ENCODE peak calls at places on chromosomes 6 and 20, in ten cellular contexts. One of them, this sample, is unnamed.

GRCh38 chr6:142773859-142774258 is 171.1 kb downstream of the HIVEP2 start:
- DNase-seq in OCI-LY7: no peak
- DNase-seq in astrocyte: no peak
- DNase-seq in PC-9: no peak
- DNase-seq in RWPE2: no peak
- DNase-seq in thyroid gland: no peak
- DNase-seq in lower lobe of right lung: no peak
- DNase-seq in fibroblast of lung: no peak
- DNase-seq in breast epithelium: no peak
- DNase-seq in upper lobe of right lung: no peak
- DNase-seq in this sample: no peak

GRCh38 chr20:48659888-48660287 is 167.9 kb downstream of the PREX1 start:
- DNase-seq in OCI-LY7: no peak
- DNase-seq in astrocyte: no peak
- DNase-seq in PC-9: no peak
- DNase-seq in RWPE2: no peak
- DNase-seq in thyroid gland: no peak
- DNase-seq in lower lobe of right lung: no peak
- DNase-seq in fibroblast of lung: no peak
- DNase-seq in breast epithelium: peak; percentile 83
- DNase-seq in upper lobe of right lung: no peak
- DNase-seq in this sample: no peak

GRCh38 chr6:52900536-52900935 is 9.0 kb downstream of the GSTA3 start:
- DNase-seq in OCI-LY7: no peak
- DNase-seq in astrocyte: no peak
- DNase-seq in PC-9: no peak
- DNase-seq in RWPE2: no peak
- DNase-seq in thyroid gland: no peak
- DNase-seq in lower lobe of right lung: no peak
- DNase-seq in fibroblast of lung: no peak
- DNase-seq in breast epithelium: no peak
- DNase-seq in upper lobe of right lung: no peak
- DNase-seq in this sample: no peak

GRCh38 chr6:125668071-125668470 is 81.4 kb upstream of the HEY2 start:
- DNase-seq in OCI-LY7: no peak
- DNase-seq in astrocyte: no peak
- DNase-seq in PC-9: no peak
- DNase-seq in RWPE2: no peak
- DNase-seq in thyroid gland: no peak
- DNase-seq in lower lobe of right lung: no peak
- DNase-seq in fibroblast of lung: no peak
- DNase-seq in breast epithelium: no peak
- DNase-seq in upper lobe of right lung: no peak
- DNase-seq in this sample: no peak

GRCh38 chr6:84575264-84575663 is 189.1 kb downstream of the TBX18 start:
- DNase-seq in OCI-LY7: no peak
- DNase-seq in astrocyte: peak; percentile 78
- DNase-seq in PC-9: no peak
- DNase-seq in RWPE2: no peak
- DNase-seq in thyroid gland: no peak
- DNase-seq in lower lobe of right lung: no peak
- DNase-seq in fibroblast of lung: peak; percentile 81
- DNase-seq in breast epithelium: no peak
- DNase-seq in upper lobe of right lung: no peak
- DNase-seq in this sample: no peak

GRCh38 chr20:9506964-9507369 is 7.4 kb upstream of the LAMP5 start:
- DNase-seq in OCI-LY7: no peak
- DNase-seq in astrocyte: no peak
- DNase-seq in PC-9: no peak
- DNase-seq in RWPE2: peak; percentile 62
- DNase-seq in thyroid gland: no peak
- DNase-seq in lower lobe of right lung: no peak
- DNase-seq in fibroblast of lung: no peak
- DNase-seq in breast epithelium: no peak
- DNase-seq in upper lobe of right lung: no peak
- DNase-seq in this sample: no peak

GRCh38 chr6:166097914-166098522 is 69.6 kb downstream of the TBXT start:
- DNase-seq in OCI-LY7: no peak
- DNase-seq in astrocyte: peak; percentile 47
- DNase-seq in PC-9: peak; percentile 6
- DNase-seq in RWPE2: no peak
- DNase-seq in thyroid gland: peak; percentile 80
- DNase-seq in lower lobe of right lung: peak; percentile 68
- DNase-seq in fibroblast of lung: peak; percentile 61
- DNase-seq in breast epithelium: peak; percentile 62
- DNase-seq in upper lobe of right lung: peak; percentile 85
- DNase-seq in this sample: no peak

GRCh38 chr6:2447318-2447717 is 201.9 kb upstream of the GMDS start:
- DNase-seq in OCI-LY7: no peak
- DNase-seq in astrocyte: no peak
- DNase-seq in PC-9: no peak
- DNase-seq in RWPE2: no peak
- DNase-seq in thyroid gland: no peak
- DNase-seq in lower lobe of right lung: no peak
- DNase-seq in fibroblast of lung: no peak
- DNase-seq in breast epithelium: no peak
- DNase-seq in upper lobe of right lung: no peak
- DNase-seq in this sample: no peak

GRCh38 chr6:146781836-146782235 is 183.1 kb downstream of the ADGB start:
- DNase-seq in OCI-LY7: no peak
- DNase-seq in astrocyte: no peak
- DNase-seq in PC-9: no peak
- DNase-seq in RWPE2: no peak
- DNase-seq in thyroid gland: no peak
- DNase-seq in lower lobe of right lung: no peak
- DNase-seq in fibroblast of lung: no peak
- DNase-seq in breast epithelium: no peak
- DNase-seq in upper lobe of right lung: no peak
- DNase-seq in this sample: no peak

GRCh38 chr6:133193396-133193795 is 47.8 kb upstream of the EYA4 start:
- DNase-seq in OCI-LY7: no peak
- DNase-seq in astrocyte: no peak
- DNase-seq in PC-9: no peak
- DNase-seq in RWPE2: no peak
- DNase-seq in thyroid gland: no peak
- DNase-seq in lower lobe of right lung: no peak
- DNase-seq in fibroblast of lung: peak; percentile 13
- DNase-seq in breast epithelium: no peak
- DNase-seq in upper lobe of right lung: no peak
- DNase-seq in this sample: no peak

GRCh38 chr6:26075063-26075717 is 12.0 kb upstream of the HFE start:
- DNase-seq in OCI-LY7: no peak
- DNase-seq in astrocyte: no peak
- DNase-seq in PC-9: no peak
- DNase-seq in RWPE2: no peak
- DNase-seq in thyroid gland: no peak
- DNase-seq in lower lobe of right lung: no peak
- DNase-seq in fibroblast of lung: no peak
- DNase-seq in breast epithelium: no peak
- DNase-seq in upper lobe of right lung: no peak
- DNase-seq in this sample: no peak

GRCh38 chr20:14882846-14883245 is 545.4 kb upstream of the FLRT3 start:
- DNase-seq in OCI-LY7: no peak
- DNase-seq in astrocyte: no peak
- DNase-seq in PC-9: no peak
- DNase-seq in RWPE2: no peak
- DNase-seq in thyroid gland: no peak
- DNase-seq in lower lobe of right lung: no peak
- DNase-seq in fibroblast of lung: no peak
- DNase-seq in breast epithelium: no peak
- DNase-seq in upper lobe of right lung: no peak
- DNase-seq in this sample: no peak

DNA sequence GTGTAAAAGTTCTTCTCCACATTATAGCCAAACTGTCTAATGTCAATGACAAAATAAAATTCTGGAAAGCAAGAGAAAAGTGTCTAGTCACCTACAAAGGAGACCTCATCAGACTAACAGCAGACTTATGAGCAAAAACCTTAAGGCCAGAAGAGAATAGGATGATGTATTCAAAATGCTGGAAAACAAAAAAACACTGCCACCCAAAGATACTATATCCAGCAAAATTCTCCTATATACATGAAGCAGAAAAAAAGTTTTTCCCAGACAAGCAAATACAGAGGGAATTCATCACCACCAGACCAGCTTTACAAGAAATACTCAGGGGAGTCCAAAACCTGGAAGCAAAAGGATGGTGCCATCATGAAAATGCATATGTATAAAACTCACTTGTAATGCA is 755.6 kb upstream of the CITED2 start:
- DNase-seq in OCI-LY7: no peak
- DNase-seq in astrocyte: no peak
- DNase-seq in PC-9: no peak
- DNase-seq in RWPE2: no peak
- DNase-seq in thyroid gland: no peak
- DNase-seq in lower lobe of right lung: no peak
- DNase-seq in fibroblast of lung: no peak
- DNase-seq in breast epithelium: no peak
- DNase-seq in upper lobe of right lung: no peak
- DNase-seq in this sample: no peak
- H3K9me3 ChIP-seq in OCI-LY7: peaks cover 4% of the 10 kb centered on the region
- H3K9me3 ChIP-seq in astrocyte: peaks cover 4% of the 10 kb centered on the region
- H3K9me3 ChIP-seq in PC-9: peaks cover 16% of the 10 kb centered on the region
- H3K9me3 ChIP-seq in RWPE2: peaks cover 8% of the 10 kb centered on the region
- H3K9me3 ChIP-seq in thyroid gland: no peaks in the 10 kb centered on the region
- H3K9me3 ChIP-seq in lower lobe of right lung: peaks cover 8% of the 10 kb centered on the region
- H3K9me3 ChIP-seq in fibroblast of lung: no peaks in the 10 kb centered on the region
- H3K9me3 ChIP-seq in breast epithelium: peaks cover 5% of the 10 kb centered on the region
- H3K9me3 ChIP-seq in upper lobe of right lung: peaks cover 7% of the 10 kb centered on the region
- H3K9me3 ChIP-seq in this sample: no peaks in the 10 kb centered on the region

GRCh38 chr20:19056909-19057308 is 155.5 kb upstream of the SLC24A3 start:
- DNase-seq in OCI-LY7: peak; percentile 7
- DNase-seq in astrocyte: no peak
- DNase-seq in PC-9: no peak
- DNase-seq in RWPE2: no peak
- DNase-seq in thyroid gland: no peak
- DNase-seq in lower lobe of right lung: no peak
- DNase-seq in fibroblast of lung: no peak
- DNase-seq in breast epithelium: no peak
- DNase-seq in upper lobe of right lung: no peak
- DNase-seq in this sample: no peak
- H3K9me3 ChIP-seq in OCI-LY7: no peaks in the 10 kb centered on the region
- H3K9me3 ChIP-seq in astrocyte: peaks cover 3% of the 10 kb centered on the region
- H3K9me3 ChIP-seq in PC-9: no peaks in the 10 kb centered on the region
- H3K9me3 ChIP-seq in RWPE2: no peaks in the 10 kb centered on the region
- H3K9me3 ChIP-seq in thyroid gland: no peaks in the 10 kb centered on the region
- H3K9me3 ChIP-seq in lower lobe of right lung: peaks cover 16% of the 10 kb centered on the region
- H3K9me3 ChIP-seq in fibroblast of lung: no peaks in the 10 kb centered on the region
- H3K9me3 ChIP-seq in breast epithelium: peaks cover 6% of the 10 kb centered on the region
- H3K9me3 ChIP-seq in upper lobe of right lung: peaks cover 11% of the 10 kb centered on the region
- H3K9me3 ChIP-seq in this sample: no peaks in the 10 kb centered on the region

GRCh38 chr20:18987781-18988360 is 174.3 kb downstream of the SCP2D1 start:
- DNase-seq in OCI-LY7: no peak
- DNase-seq in astrocyte: no peak
- DNase-seq in PC-9: no peak
- DNase-seq in RWPE2: no peak
- DNase-seq in thyroid gland: no peak
- DNase-seq in lower lobe of right lung: no peak
- DNase-seq in fibroblast of lung: no peak
- DNase-seq in breast epithelium: no peak
- DNase-seq in upper lobe of right lung: no peak
- DNase-seq in this sample: no peak
- H3K9me3 ChIP-seq in OCI-LY7: no peaks in the 10 kb centered on the region
- H3K9me3 ChIP-seq in astrocyte: no peaks in the 10 kb centered on the region
- H3K9me3 ChIP-seq in PC-9: no peaks in the 10 kb centered on the region
- H3K9me3 ChIP-seq in RWPE2: no peaks in the 10 kb centered on the region
- H3K9me3 ChIP-seq in thyroid gland: no peaks in the 10 kb centered on the region
- H3K9me3 ChIP-seq in lower lobe of right lung: no peaks in the 10 kb centered on the region
- H3K9me3 ChIP-seq in fibroblast of lung: no peaks in the 10 kb centered on the region
- H3K9me3 ChIP-seq in breast epithelium: no peaks in the 10 kb centered on the region
- H3K9me3 ChIP-seq in upper lobe of right lung: no peaks in the 10 kb centered on the region
- H3K9me3 ChIP-seq in this sample: no peaks in the 10 kb centered on the region

DNA sequence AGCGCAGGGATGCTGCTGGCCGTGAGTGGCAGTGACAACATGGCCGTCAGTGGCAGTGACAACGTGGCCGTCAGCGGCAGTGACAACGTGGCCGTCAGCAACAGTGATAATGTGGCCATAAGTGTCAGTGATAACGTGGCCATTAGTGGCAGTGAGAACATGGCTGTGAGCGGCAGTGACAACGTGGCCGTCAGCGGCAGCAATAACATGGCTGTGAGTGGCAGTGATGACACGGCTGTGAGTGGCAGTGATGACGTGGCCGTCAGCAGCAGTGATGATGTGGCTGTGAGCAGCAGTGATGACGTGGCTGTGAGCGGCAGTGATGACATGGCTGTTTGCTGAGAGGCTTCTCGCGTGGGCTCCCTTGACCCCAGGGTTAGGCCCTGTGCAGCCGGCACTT is 169.8 kb downstream of the ERMARD start:
- DNase-seq in OCI-LY7: no peak
- DNase-seq in astrocyte: no peak
- DNase-seq in PC-9: no peak
- DNase-seq in RWPE2: no peak
- DNase-seq in thyroid gland: no peak
- DNase-seq in lower lobe of right lung: no peak
- DNase-seq in fibroblast of lung: no peak
- DNase-seq in breast epithelium: no peak
- DNase-seq in upper lobe of right lung: no peak
- DNase-seq in this sample: no peak
- H3K9me3 ChIP-seq in OCI-LY7: no peaks in the 10 kb centered on the region
- H3K9me3 ChIP-seq in astrocyte: peaks cover 33% of the 10 kb centered on the region
- H3K9me3 ChIP-seq in PC-9: no peaks in the 10 kb centered on the region
- H3K9me3 ChIP-seq in RWPE2: no peaks in the 10 kb centered on the region
- H3K9me3 ChIP-seq in thyroid gland: no peaks in the 10 kb centered on the region
- H3K9me3 ChIP-seq in lower lobe of right lung: no peaks in the 10 kb centered on the region
- H3K9me3 ChIP-seq in fibroblast of lung: peaks cover 10% of the 10 kb centered on the region
- H3K9me3 ChIP-seq in breast epithelium: no peaks in the 10 kb centered on the region
- H3K9me3 ChIP-seq in upper lobe of right lung: no peaks in the 10 kb centered on the region
- H3K9me3 ChIP-seq in this sample: no peaks in the 10 kb centered on the region

GRCh38 chr6:92810913-92811312 is 608.4 kb downstream of the EPHA7 start:
- DNase-seq in OCI-LY7: peak; percentile 93
- DNase-seq in astrocyte: no peak
- DNase-seq in PC-9: peak; percentile 29
- DNase-seq in RWPE2: no peak
- DNase-seq in thyroid gland: peak; percentile 9
- DNase-seq in lower lobe of right lung: no peak
- DNase-seq in fibroblast of lung: peak; percentile 14
- DNase-seq in breast epithelium: no peak
- DNase-seq in upper lobe of right lung: no peak
- DNase-seq in this sample: no peak

GRCh38 chr6:92806254-92806653 is 613.1 kb downstream of the EPHA7 start:
- DNase-seq in OCI-LY7: no peak
- DNase-seq in astrocyte: no peak
- DNase-seq in PC-9: no peak
- DNase-seq in RWPE2: no peak
- DNase-seq in thyroid gland: no peak
- DNase-seq in lower lobe of right lung: no peak
- DNase-seq in fibroblast of lung: no peak
- DNase-seq in breast epithelium: no peak
- DNase-seq in upper lobe of right lung: no peak
- DNase-seq in this sample: no peak
- H3K9me3 ChIP-seq in OCI-LY7: peaks cover 4% of the 10 kb centered on the region
- H3K9me3 ChIP-seq in astrocyte: no peaks in the 10 kb centered on the region
- H3K9me3 ChIP-seq in PC-9: no peaks in the 10 kb centered on the region
- H3K9me3 ChIP-seq in RWPE2: no peaks in the 10 kb centered on the region
- H3K9me3 ChIP-seq in thyroid gland: no peaks in the 10 kb centered on the region
- H3K9me3 ChIP-seq in lower lobe of right lung: no peaks in the 10 kb centered on the region
- H3K9me3 ChIP-seq in fibroblast of lung: no peaks in the 10 kb centered on the region
- H3K9me3 ChIP-seq in breast epithelium: no peaks in the 10 kb centered on the region
- H3K9me3 ChIP-seq in upper lobe of right lung: no peaks in the 10 kb centered on the region
- H3K9me3 ChIP-seq in this sample: no peaks in the 10 kb centered on the region

This sample was measured in T-helper 17 cell.